ENCODE peak calls at places on chromosome 11, in seven cellular contexts. C is NCI-H1417; R is activated T-helper 9 cell treated with anti-CD3 and anti-CD28 coated beads, Interleukin-2, amount 50 U/mL, for 16 hours; V is nucleus accumbens; P is sciatic nerve; E is tibial artery; G is lung. Z is an unnamed sample.

GRCh38 chr11:2305862-2306823 is 4.3 kb downstream of the TSPAN32 start:
- DNase-seq in V (no peak), G (peak; percentile 66), P (peak; percentile 95), E (peak; percentile 60), C (no peak), R (no peak), Z (peak; percentile 25)

GRCh38 chr11:36793542-36793926 is 195.5 kb upstream of the RAG2 start:
- DNase-seq in G (no peak), P (no peak), R (no peak), V (no peak), C (no peak), E (no peak), Z (no peak)

GRCh38 chr11:56521955-56522354 is 21.1 kb downstream of the OR5M11 start:
- DNase-seq in E (no peak), R (no peak), V (no peak), C (peak; percentile 26), P (no peak), G (no peak), Z (no peak)

GRCh38 chr11:130435671-130436070 is 7.3 kb upstream of the ADAMTS8 start:
- DNase-seq in V (no peak), E (no peak), R (no peak), C (no peak), P (no peak), G (no peak), Z (no peak)

GRCh38 chr11:64804346-64805210 is 1.6 kb upstream of the MAP4K2 start:
- DNase-seq in V (no peak), G (no peak), E (no peak), P (no peak), R (no peak), C (no peak), Z (no peak)

GRCh38 chr11:104663190-104664140 is 234.8 kb downstream of the CASP12 start:
- DNase-seq in G (no peak), P (no peak), E (no peak), V (no peak), R (no peak), C (no peak), Z (no peak)

GRCh38 chr11:69984457-69985261 is 93.5 kb upstream of the ANO1 start:
- DNase-seq in E (no peak), G (no peak), R (no peak), V (no peak), C (no peak), P (no peak), Z (no peak)

GRCh38 chr11:71331631-71332030 is 79.3 kb upstream of the SHANK2 start:
- DNase-seq in P (peak; percentile 32), V (no peak), G (no peak), R (no peak), E (no peak), C (no peak), Z (peak; percentile 20)

GRCh38 chr11:122656073-122656630 is 630 bp downstream of the UBASH3B start:
- DNase-seq in G (peak; percentile 33), V (peak; percentile 64), R (peak; percentile 27), C (peak; percentile 60), P (peak; percentile 77), E (peak; percentile 46), Z (peak; percentile 38)

GRCh38 chr11:108586600-108586999 is 7.0 kb downstream of the EXPH5 start:
- DNase-seq in P (no peak), G (no peak), C (no peak), E (no peak), R (no peak), V (no peak), Z (no peak)

GRCh38 chr11:119108151-119108856 is 1.2 kb downstream of the C2CD2L start:
- DNase-seq in V (peak; percentile 27), G (peak; percentile 58), C (peak; percentile 85), R (no peak), P (no peak), E (no peak), Z (peak; percentile 53)

GRCh38 chr11:110069158-110069737 is 23.9 kb upstream of the ZC3H12C start:
- DNase-seq in E (peak; percentile 53), R (no peak), G (peak; percentile 41), V (no peak), P (peak; percentile 71), C (peak; percentile 63), Z (peak; percentile 39)

Z was measured in stomach.